ENCODE peak calls at places on chromosomes 11 and 22, in nine cellular contexts. M is stimulated activated naive CD4-positive, alpha-beta T cell treated with Interleukin-2 at 50 U/mL for 16 hours; C is hypothalamus; W is ACHN; Q is RPMI7951; Z is fibroblast of pulmonary artery; F is stimulated activated CD8-positive, alpha-beta memory T cell treated with anti-CD3 and anti-CD28 coated beads, Interleukin-15, amount 100 ng/mL, for 4 hours; V is T1000; H is cardiac muscle cell. K is an unnamed sample.

GRCh38 chr22:37472418-37473006 is 13.7 kb downstream of the MFNG start:
- DNase-seq in V (no peak), F (no peak), W (peak), H (peak), Z (peak), M (no peak), Q (no peak), C (no peak), K (no peak)

GRCh38 chr11:61041755-61042518 is 60.4 kb upstream of the CD5 start:
- DNase-seq in F (peak), W (no peak), M (peak), C (no peak), H (peak), Z (peak), V (no peak), Q (peak), K (no peak)

GRCh38 chr11:64566915-64567882 is 23.8 kb upstream of the SLC22A12 start:
- DNase-seq in W (no peak), V (no peak), M (no peak), F (no peak), C (no peak), Q (no peak), H (no peak), Z (no peak), K (no peak)

GRCh38 chr11:19576054-19576453 is 136.6 kb upstream of the NAV2 start:
- DNase-seq in F (no peak), V (no peak), C (no peak), Z (no peak), Q (no peak), W (no peak), M (no peak), H (no peak), K (no peak)

GRCh38 chr11:128341280-128341679 is 246.1 kb downstream of the ETS1 start:
- DNase-seq in V (no peak), H (peak), Z (no peak), M (peak), W (no peak), F (no peak), C (no peak), Q (no peak), K (no peak)

GRCh38 chr22:47600791-47601400 is 838.4 kb downstream of the TBC1D22A start:
- DNase-seq in Q (no peak), W (no peak), V (no peak), M (no peak), F (no peak), C (no peak), Z (no peak), H (no peak), K (no peak)

GRCh38 chr11:28767574-28767973 is 659.4 kb downstream of the METTL15 start:
- DNase-seq in Z (peak), H (peak), W (no peak), F (no peak), M (no peak), C (no peak), V (no peak), Q (peak), K (no peak)

GRCh38 chr11:123055132-123055924 is 6.6 kb downstream of the HSPA8 start:
- DNase-seq in F (no peak), C (no peak), Z (no peak), Q (no peak), H (no peak), M (no peak), V (no peak), W (no peak), K (no peak)

GRCh38 chr11:22539851-22540376 is 85.7 kb downstream of the FANCF start:
- DNase-seq in F (no peak), C (no peak), Q (no peak), H (peak), W (peak), M (no peak), V (no peak), Z (peak), K (no peak)

GRCh38 chr11:122175316-122175715 is 59.3 kb upstream of the BLID start:
- DNase-seq in M (no peak), W (no peak), F (no peak), H (no peak), Z (no peak), Q (no peak), C (no peak), V (no peak), K (no peak)

GRCh38 chr22:26674211-26675190 is 17.1 kb downstream of the MIAT start:
- DNase-seq in M (no peak), Q (no peak), W (no peak), Z (no peak), F (no peak), V (no peak), C (no peak), H (no peak), K (no peak)